ENCODE peak calls at places on chromosomes 7 and 10, in ten cellular contexts. M is GM04504, I is right cardiac atrium, B is amniotic stem cell, F is NCI-H226, T is kidney, J is non-pigmented ciliary epithelial cell, Y is M059J, G is HFFc6, S is ovary. X is an unnamed sample.

GRCh38 chr7:44244282-44244681 is 43.5 kb downstream of the YKT6 start:
- DNase-seq in M (no peak), I (peak; percentile 66), B (no peak), F (no peak), T (no peak), J (no peak), Y (no peak), G (no peak), S (no peak), X (no peak)

GRCh38 chr10:103659674-103660363 is 166.3 kb downstream of the NEURL1 start:
- DNase-seq in M (peak; percentile 89), I (peak; percentile 86), B (peak; percentile 75), F (peak; percentile 93), T (peak; percentile 88), J (peak; percentile 62), Y (peak; percentile 93), G (peak; percentile 85), S (peak; percentile 76), X (peak; percentile 61)

GRCh38 chr10:8591619-8592018 is 537.1 kb downstream of the GATA3 start:
- DNase-seq in M (no peak), I (no peak), B (no peak), F (no peak), T (no peak), J (no peak), Y (no peak), G (no peak), S (no peak), X (no peak)

GRCh38 chr10:79047875-79048638 is 20.7 kb upstream of the ZMIZ1 start:
- DNase-seq in M (no peak), I (peak; percentile 74), B (no peak), F (no peak), T (peak; percentile 79), J (no peak), Y (no peak), G (no peak), S (no peak), X (no peak)

GRCh38 chr7:122544463-122544862 is 154.5 kb downstream of the RNF133 start:
- DNase-seq in M (no peak), I (no peak), B (no peak), F (no peak), T (no peak), J (no peak), Y (no peak), G (no peak), S (no peak), X (no peak)

GRCh38 chr7:47580175-47580701 is 1.7 kb downstream of the TNS3 start:
- DNase-seq in M (no peak), I (peak; percentile 72), B (no peak), F (no peak), T (no peak), J (no peak), Y (peak; percentile 64), G (no peak), S (peak; percentile 53), X (no peak)

GRCh38 chr7:128410092-128410665 is 397 bp upstream of the IMPDH1 start:
- DNase-seq in M (peak; percentile 62), I (peak; percentile 82), B (no peak), F (peak; percentile 68), T (no peak), J (no peak), Y (peak; percentile 89), G (peak; percentile 75), S (no peak), X (peak; percentile 33)

GRCh38 chr7:156640949-156641485 is 443 bp downstream of the RNF32 start:
- DNase-seq in M (peak; percentile 8), I (no peak), B (no peak), F (no peak), T (no peak), J (no peak), Y (peak; percentile 19), G (peak; percentile 28), S (peak; percentile 21), X (no peak)

GRCh38 chr7:155959894-155960293 is 147.6 kb upstream of the SHH start:
- DNase-seq in M (no peak), I (no peak), B (no peak), F (no peak), T (no peak), J (no peak), Y (peak; percentile 45), G (no peak), S (no peak), X (no peak)

GRCh38 chr7:99098824-99099498 is 44.9 kb downstream of the SMURF1 start:
- DNase-seq in M (peak; percentile 50), I (no peak), B (no peak), F (peak; percentile 59), T (no peak), J (no peak), Y (peak; percentile 70), G (peak; percentile 39), S (no peak), X (no peak)

GRCh38 chr7:38975944-38976392 is 1.7 kb upstream of the POU6F2 start:
- DNase-seq in M (no peak), I (peak; percentile 33), B (no peak), F (no peak), T (peak; percentile 67), J (no peak), Y (no peak), G (no peak), S (no peak), X (no peak)

GRCh38 chr7:1665721-1666250 is 4.3 kb upstream of the ELFN1 start:
- DNase-seq in M (no peak), I (peak; percentile 80), B (no peak), F (peak; percentile 73), T (peak; percentile 80), J (no peak), Y (no peak), G (no peak), S (peak; percentile 12), X (no peak)

GRCh38 chr10:60646966-60647796 is 131.1 kb upstream of the CDK1 start:
- DNase-seq in M (peak; percentile 28), I (no peak), B (peak; percentile 36), F (no peak), T (no peak), J (peak; percentile 23), Y (peak; percentile 60), G (peak; percentile 39), S (peak; percentile 47), X (no peak)

GRCh38 chr7:106765727-106766355 is 99.2 kb upstream of the PIK3CG start:
- DNase-seq in M (no peak), I (no peak), B (no peak), F (no peak), T (no peak), J (no peak), Y (peak; percentile 65), G (no peak), S (no peak), X (no peak)

GRCh38 chr10:131620314-131620713 is 280.5 kb upstream of the PPP2R2D start:
- DNase-seq in M (no peak), I (no peak), B (no peak), F (no peak), T (no peak), J (no peak), Y (no peak), G (no peak), S (no peak), X (no peak)

GRCh38 chr7:102318482-102318971 is 31.9 kb downstream of the SH2B2 start:
- DNase-seq in M (no peak), I (peak; percentile 73), B (no peak), F (no peak), T (peak; percentile 89), J (no peak), Y (peak; percentile 57), G (no peak), S (no peak), X (no peak)

GRCh38 chr7:84675633-84676034 is 481.0 kb upstream of the SEMA3A start:
- DNase-seq in M (no peak), I (no peak), B (no peak), F (peak; percentile 32), T (no peak), J (no peak), Y (peak; percentile 45), G (no peak), S (no peak), X (no peak)

GRCh38 chr10:58796242-58796641 is 283.6 kb downstream of the BICC1 start:
- DNase-seq in M (no peak), I (no peak), B (no peak), F (no peak), T (no peak), J (no peak), Y (no peak), G (no peak), S (no peak), X (no peak)

GRCh38 chr7:157495594-157495993 is 158.8 kb downstream of the DNAJB6 start:
- DNase-seq in M (no peak), I (no peak), B (no peak), F (no peak), T (no peak), J (no peak), Y (no peak), G (no peak), S (no peak), X (no peak)

GRCh38 chr7:73831656-73832579 is 1.1 kb downstream of the CLDN4 start:
- DNase-seq in M (no peak), I (peak; percentile 40), B (no peak), F (no peak), T (peak; percentile 94), J (no peak), Y (no peak), G (no peak), S (no peak), X (no peak)

GRCh38 chr7:91289633-91290260 is 25.5 kb downstream of the FZD1 start:
- DNase-seq in M (no peak), I (no peak), B (no peak), F (no peak), T (no peak), J (no peak), Y (no peak), G (no peak), S (no peak), X (no peak)

GRCh38 chr10:116836087-116836486 is 13.2 kb upstream of the ENO4 start:
- DNase-seq in M (no peak), I (no peak), B (no peak), F (no peak), T (no peak), J (no peak), Y (no peak), G (no peak), S (no peak), X (no peak)

X was measured in BJ.